ENCODE peak calls at places on chromosomes 1 and 21, in seven cellular contexts. G is heart left ventricle, E is suprapubic skin, N is uterus, B is lower leg skin, Y is endothelial cell of umbilical vein, X is A549. V is an unnamed sample.

GRCh38 chr1:231866392-231867331 is 240.1 kb downstream of the DISC1 start:
- DNase-seq in E (no peak), G (peak), N (peak), X (peak), B (peak), Y (peak), V (no peak)

GRCh38 chr1:25494952-25495351 is 48.5 kb upstream of the LDLRAP1 start:
- DNase-seq in G (no peak), Y (no peak), X (no peak), N (no peak), B (no peak), E (no peak), V (no peak)

GRCh38 chr21:32131960-32132359 is 146.9 kb downstream of the MIS18A start:
- DNase-seq in X (peak), Y (no peak), N (no peak), G (no peak), B (no peak), E (no peak), V (peak)

GRCh38 chr1:41238311-41239094 is 3.6 kb downstream of the SCMH1 start:
- DNase-seq in N (no peak), E (no peak), G (no peak), B (no peak), Y (peak), X (no peak), V (peak)

GRCh38 chr1:201279313-201279712 is 4.0 kb upstream of the PKP1 start:
- DNase-seq in N (no peak), B (peak), G (no peak), Y (no peak), X (no peak), E (no peak), V (no peak)

GRCh38 chr1:232302376-232303049 is 327.4 kb downstream of the SIPA1L2 start:
- DNase-seq in B (no peak), N (no peak), E (no peak), G (no peak), Y (no peak), X (no peak), V (no peak)

GRCh38 chr21:36478207-36478701 is 1.7 kb downstream of the CLDN14 start:
- DNase-seq in B (no peak), X (peak), N (no peak), E (no peak), G (no peak), Y (peak), V (peak)

GRCh38 chr1:202501281-202501680 is 152.8 kb downstream of the PPP1R12B start:
- DNase-seq in B (no peak), E (no peak), X (peak), Y (peak), G (no peak), N (no peak), V (no peak)

GRCh38 chr21:42384184-42384583 is 11.7 kb downstream of the TMPRSS3 start:
- DNase-seq in N (no peak), E (no peak), Y (no peak), B (no peak), G (no peak), X (no peak), V (no peak)

GRCh38 chr21:37208056-37208705 is 59.0 kb downstream of the VPS26C start:
- DNase-seq in B (peak), E (no peak), Y (no peak), X (no peak), G (peak), N (no peak), V (no peak)

GRCh38 chr1:235015291-235015990 is 113.2 kb downstream of the TOMM20 start:
- DNase-seq in N (peak), Y (no peak), B (peak), E (peak), G (no peak), X (no peak), V (no peak)

GRCh38 chr1:117631361-117631760 is 25.5 kb downstream of the TENT5C start:
- DNase-seq in X (no peak), B (no peak), G (no peak), Y (no peak), E (no peak), N (no peak), V (no peak)

DNA sequence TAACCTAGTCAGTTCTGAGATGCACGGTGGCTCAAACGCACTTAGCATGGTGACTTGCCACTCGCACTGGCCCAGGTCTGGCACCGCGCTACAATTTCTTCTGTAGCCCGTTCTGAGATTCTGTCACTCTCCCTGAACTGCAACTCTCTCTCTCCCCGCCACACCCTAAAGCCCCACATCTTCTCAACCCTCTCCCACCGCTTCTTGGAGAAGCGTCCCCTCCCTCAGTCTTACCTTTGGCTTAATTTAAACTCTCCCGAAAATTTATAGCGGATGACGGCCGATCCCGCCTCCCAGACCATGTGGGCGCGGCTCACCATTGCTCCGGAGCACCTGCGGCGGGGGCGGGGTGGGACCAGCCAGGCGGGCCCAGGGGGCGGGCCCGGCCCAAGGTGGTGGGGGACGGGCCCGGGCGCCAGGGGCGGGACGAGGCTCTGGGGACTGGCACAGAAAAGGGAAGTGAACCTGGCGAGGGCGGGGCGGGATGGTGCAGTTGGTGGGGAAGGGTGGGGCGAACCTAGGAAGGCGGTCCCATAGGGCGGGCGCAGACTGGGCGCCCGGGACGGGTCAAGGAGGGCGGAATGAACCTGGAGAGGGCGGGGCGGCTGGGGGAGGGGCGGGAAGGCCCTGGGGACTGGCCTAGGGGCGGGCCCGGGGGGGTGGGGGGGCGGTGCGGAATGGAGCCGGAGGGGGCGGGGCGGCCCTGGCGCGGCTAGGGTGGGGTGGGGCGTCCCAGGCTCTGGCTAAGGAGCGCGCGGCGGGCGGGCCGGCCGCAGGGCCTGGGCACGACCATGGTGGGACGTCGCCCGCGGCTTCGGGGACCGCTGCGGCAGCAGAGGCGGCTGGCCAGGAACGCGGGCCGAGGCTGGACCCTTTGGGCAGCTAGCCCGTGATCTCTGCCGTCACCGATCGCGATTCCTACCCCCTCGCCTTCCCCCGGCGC is at the start of gene MAP3K21:
- DNase-seq in X (peak), N (peak), G (peak), E (peak), Y (peak), B (peak), V (peak)
- TF ChIP-seq POLR2A in X (peak), N (peak), G (no peak), E (no peak), Y (no peak), B (no peak), V (peak)

DNA sequence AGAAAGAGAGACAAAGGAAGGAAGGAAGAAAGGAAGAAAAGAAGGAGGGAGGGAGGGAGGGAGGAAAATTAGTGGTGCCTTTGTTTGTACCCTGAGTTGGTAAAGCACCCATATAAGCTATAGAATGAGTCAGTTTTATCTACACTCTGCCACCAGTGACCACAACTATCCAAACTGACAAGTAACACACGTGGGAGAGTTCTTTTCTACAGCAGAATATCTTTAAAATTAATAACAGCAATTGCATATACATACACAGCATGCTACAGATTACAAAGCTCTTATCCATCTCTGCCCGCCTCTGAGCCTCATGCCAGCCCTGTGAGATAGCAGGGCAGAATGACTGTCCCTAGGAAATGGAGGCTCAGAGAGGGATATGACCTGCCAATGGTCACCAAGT is 20.3 kb downstream of the CDCP2 start:
- DNase-seq in B (no peak), X (no peak), G (no peak), N (no peak), Y (no peak), E (no peak), V (peak)
- TF ChIP-seq POLR2A in B (no peak), X (no peak), G (no peak), N (no peak), Y (no peak), E (no peak), V (no peak)

GRCh38 chr1:87328121-87329050 is at the start of gene LMO4:
- DNase-seq in N (peak), G (peak), Y (peak), B (peak), E (peak), X (peak), V (peak)

GRCh38 chr1:87330201-87330953 is 1.7 kb downstream of the LMO4 start:
- DNase-seq in N (peak), X (no peak), Y (peak), G (peak), B (peak), E (peak), V (peak)

GRCh38 chr1:87329756-87330200 is 1.1 kb downstream of the LMO4 start:
- DNase-seq in G (no peak), Y (peak), X (no peak), N (no peak), B (no peak), E (no peak), V (no peak)

GRCh38 chr1:87327362-87328120 is 1.1 kb upstream of the LMO4 start:
- DNase-seq in E (no peak), X (no peak), Y (no peak), G (no peak), N (no peak), B (no peak), V (no peak)

DNA sequence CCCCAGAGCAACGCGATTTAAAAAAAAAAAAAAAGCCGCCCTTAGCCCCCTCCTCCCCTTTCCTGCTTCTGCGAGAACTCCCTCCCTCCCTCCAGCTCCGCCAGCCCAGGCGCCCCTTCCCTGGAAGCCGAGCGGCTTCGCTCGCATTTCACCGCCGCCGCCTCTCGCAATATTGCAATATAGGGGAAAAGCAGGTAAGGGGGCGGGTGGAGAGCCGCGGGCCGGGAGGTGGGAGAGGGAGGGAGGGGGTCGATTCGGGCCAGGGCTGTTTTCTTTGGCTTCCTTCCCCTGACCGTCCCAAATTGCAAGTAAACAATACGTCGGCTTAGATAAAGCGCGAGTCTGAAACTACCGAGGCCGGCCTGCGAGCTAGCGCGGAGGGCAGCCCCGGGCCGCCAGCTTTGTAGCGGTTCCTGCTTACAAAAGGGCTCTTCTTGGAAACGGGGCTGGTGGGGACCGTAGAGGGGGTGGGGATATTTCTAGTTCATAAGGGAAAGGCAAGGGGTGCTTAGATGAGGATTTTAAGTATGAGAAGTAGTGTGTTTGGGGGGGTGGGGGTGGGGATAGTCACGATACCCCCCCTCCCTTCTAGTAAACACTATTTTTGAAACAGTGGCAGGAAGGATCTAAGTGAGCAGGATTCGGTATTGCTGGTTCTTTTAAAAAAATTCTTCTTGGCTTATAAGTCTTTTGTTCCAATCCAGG is 523 bp downstream of the LMO4 start:
- DNase-seq in Y (peak), E (peak), G (peak), N (peak), B (peak), X (peak), V (peak)
- TF ChIP-seq POLR2A in Y (no peak), E (no peak), G (no peak), N (no peak), B (no peak), X (no peak), V (no peak)

GRCh38 chr1:5994713-5995621 is 2.7 kb upstream of the NPHP4 start:
- DNase-seq in N (no peak), E (no peak), G (no peak), Y (no peak), X (no peak), B (no peak), V (no peak)
- TF ChIP-seq POLR2A in N (no peak), E (no peak), G (no peak), Y (no peak), X (no peak), B (no peak), V (no peak)

DNA sequence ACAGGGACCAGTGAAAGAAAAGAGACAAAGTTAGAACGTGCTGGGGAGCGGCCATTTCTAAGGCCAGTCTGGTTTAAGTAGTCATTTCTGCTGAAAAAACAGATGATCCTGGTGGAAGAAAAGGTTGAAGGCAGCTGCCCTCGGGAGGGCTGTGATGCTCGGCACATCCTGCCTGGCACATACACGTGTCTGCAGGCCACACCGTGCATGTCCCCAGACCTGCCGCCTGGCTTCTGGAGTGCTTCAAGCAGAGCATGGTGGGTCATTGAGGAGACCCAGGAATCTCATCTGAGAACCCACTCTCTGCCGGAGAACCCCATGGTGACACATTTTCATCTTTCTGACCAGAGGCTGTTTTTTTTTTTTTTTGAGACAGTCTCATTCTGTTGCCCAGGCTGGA is 32.4 kb downstream of the IFNAR1 start:
- DNase-seq in X (no peak), G (no peak), E (no peak), B (no peak), N (no peak), Y (no peak), V (no peak)
- TF ChIP-seq POLR2A in X (no peak), G (no peak), E (no peak), B (no peak), N (no peak), Y (no peak), V (no peak)

GRCh38 chr1:207516729-207517128 is 20.8 kb downstream of the CR1 start:
- DNase-seq in G (no peak), Y (no peak), X (no peak), N (no peak), E (no peak), B (no peak), V (no peak)

GRCh38 chr1:207518608-207519239 is 22.8 kb downstream of the CR1 start:
- DNase-seq in Y (no peak), B (no peak), E (no peak), N (no peak), G (no peak), X (no peak), V (no peak)

GRCh38 chr1:207514890-207515289 is 18.9 kb downstream of the CR1 start:
- DNase-seq in N (no peak), Y (no peak), X (no peak), G (no peak), E (no peak), B (no peak), V (no peak)

GRCh38 chr1:207520946-207521345 is 25.0 kb downstream of the CR1 start:
- DNase-seq in N (no peak), X (no peak), B (no peak), G (no peak), Y (no peak), E (no peak), V (no peak)

DNA sequence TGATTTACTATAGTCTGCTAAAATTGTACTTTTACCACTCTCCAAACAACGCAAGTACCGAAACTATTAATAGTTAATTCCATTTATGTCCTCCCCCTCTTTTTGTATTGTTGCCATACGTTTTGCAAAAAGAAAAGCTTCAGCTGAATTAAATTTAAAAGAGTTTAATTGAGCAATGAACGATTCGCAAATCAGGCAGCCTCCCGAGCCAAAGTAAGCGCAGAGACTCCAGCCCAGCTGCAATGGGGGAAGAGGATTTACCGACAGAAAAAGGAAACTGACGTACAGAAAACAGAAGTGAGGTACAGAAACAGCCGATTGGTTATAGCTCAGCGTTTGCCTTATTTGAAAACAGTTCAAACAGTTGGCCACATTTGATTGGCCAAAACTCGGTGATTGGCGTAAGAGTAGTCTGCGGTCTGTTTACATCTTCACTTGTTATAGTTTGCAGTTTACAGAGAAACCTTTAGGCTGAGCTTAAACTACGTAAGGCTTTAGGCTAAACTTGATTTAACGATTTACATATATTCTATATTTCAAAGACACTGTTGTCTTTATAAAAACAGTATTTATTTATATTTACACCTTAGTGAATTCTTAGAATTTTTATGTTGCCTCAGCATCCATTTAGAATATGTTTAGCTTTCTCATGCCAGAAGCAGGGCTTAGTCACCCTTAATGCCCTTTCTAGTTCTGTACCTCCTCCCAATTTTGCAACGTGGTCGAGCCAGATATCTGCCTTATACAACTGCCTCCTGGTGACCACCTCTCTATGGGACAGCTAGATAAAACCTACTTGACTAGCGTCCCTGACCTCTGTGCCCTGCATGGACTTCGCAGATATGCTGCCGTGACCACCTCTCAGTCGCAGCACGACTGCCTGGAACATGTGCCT is 23.8 kb downstream of the CR1 start:
- DNase-seq in Y (no peak), X (no peak), N (no peak), G (no peak), E (no peak), B (no peak), V (no peak)
- TF ChIP-seq POLR2A in Y (no peak), X (no peak), N (no peak), G (no peak), E (no peak), B (no peak), V (no peak)

GRCh38 chr21:35048183-35048601 is 910 bp downstream of the RUNX1 start:
- DNase-seq in E (no peak), B (no peak), G (no peak), N (no peak), Y (no peak), X (no peak), V (no peak)
- TF ChIP-seq POLR2A in E (no peak), B (no peak), G (no peak), N (no peak), Y (no peak), X (no peak), V (no peak)

V was measured in H54.